ENCODE peak calls at places on chromosomes 13 and 19, in eight cellular contexts. P, J, K, W, Z, F, L and I are unnamed samples.

GRCh38 chr13:47474845-47475244 is 526.2 kb downstream of the SUCLA2 start:
- DNase-seq in P (no peak), J (no peak), W (no peak), L (no peak), Z (no peak), K (no peak), F (no peak), I (no peak)

GRCh38 chr19:34317311-34317927 is 47.6 kb upstream of the GPI start:
- DNase-seq in K (peak), P (no peak), Z (no peak), J (no peak), F (no peak), L (no peak), W (no peak), I (peak)

GRCh38 chr19:57248646-57249045 is 8.2 kb downstream of the ZNF805 start:
- DNase-seq in K (no peak), L (no peak), F (no peak), P (no peak), Z (no peak), W (no peak), J (no peak), I (no peak)

GRCh38 chr13:50993908-50994307 is 84.3 kb downstream of the RNASEH2B start:
- DNase-seq in K (no peak), F (no peak), L (no peak), J (no peak), Z (no peak), W (peak), P (no peak), I (no peak)

GRCh38 chr13:47901451-47901850 is 99.6 kb downstream of the SUCLA2 start:
- DNase-seq in K (no peak), P (no peak), W (peak), F (no peak), L (no peak), Z (no peak), J (no peak), I (no peak)

GRCh38 chr19:38021356-38021755 is 114.3 kb downstream of the SIPA1L3 start:
- DNase-seq in W (no peak), F (no peak), Z (no peak), P (no peak), K (no peak), J (no peak), L (no peak), I (no peak)

GRCh38 chr13:44050450-44051063 is 170.9 kb downstream of the LACC1 start:
- DNase-seq in W (peak), P (no peak), J (no peak), L (peak), Z (no peak), F (no peak), K (peak), I (peak)

GRCh38 chr13:97809576-97809975 is 143.9 kb upstream of the IPO5 start:
- DNase-seq in W (no peak), K (no peak), P (no peak), F (no peak), Z (no peak), J (no peak), L (no peak), I (no peak)

GRCh38 chr19:17950310-17951150 is 16.4 kb upstream of the KCNN1 start:
- DNase-seq in Z (no peak), F (no peak), L (no peak), K (no peak), P (peak), W (no peak), J (peak), I (peak)

GRCh38 chr13:64855506-64855905 is 2374.6 kb downstream of the PCDH9 start:
- DNase-seq in L (no peak), J (no peak), W (no peak), K (no peak), P (no peak), Z (no peak), F (no peak), I (no peak)

GRCh38 chr13:76516013-76516412 is 370.2 kb downstream of the KCTD12 start:
- DNase-seq in P (no peak), Z (no peak), W (peak), J (no peak), F (no peak), K (no peak), L (no peak), I (no peak)

GRCh38 chr19:56690668-56691067 is 19.1 kb upstream of the ZNF835 start:
- DNase-seq in P (no peak), J (no peak), W (no peak), Z (no peak), L (no peak), F (no peak), K (no peak), I (no peak)

GRCh38 chr19:18737954-18738351 is 53.2 kb downstream of the COMP start:
- DNase-seq in Z (no peak), K (no peak), F (no peak), L (no peak), W (no peak), J (no peak), P (no peak), I (no peak)

GRCh38 chr13:97286317-97287046 is 64.3 kb downstream of the MBNL2 start:
- DNase-seq in W (no peak), L (no peak), K (no peak), Z (no peak), J (no peak), F (no peak), P (no peak), I (no peak)